ENCODE peak calls at places on chromosomes 12 and 14, in five cellular contexts. I is A549, E is body of pancreas, B is Peyer's patch, Y is H1. Q is an unnamed sample.

GRCh38 chr12:52126605-52127578 is 47.4 kb downstream of the SMIM41 start:
- DNase-seq in I (peak; percentile 1), E (no peak), B (no peak), Y (no peak), Q (no peak)

GRCh38 chr12:92331383-92331782 is 185.7 kb upstream of the BTG1 start:
- DNase-seq in I (no peak), E (no peak), B (no peak), Y (no peak), Q (no peak)

GRCh38 chr12:4487024-4487423 is 41.4 kb upstream of the FGF6 start:
- DNase-seq in I (no peak), E (no peak), B (no peak), Y (no peak), Q (no peak)

GRCh38 chr12:93537769-93538168 is 34.7 kb upstream of the SOCS2 start:
- DNase-seq in I (no peak), E (no peak), B (no peak), Y (no peak), Q (no peak)

GRCh38 chr14:37048666-37049071 is 123.7 kb downstream of the SLC25A21 start:
- DNase-seq in I (no peak), E (no peak), B (no peak), Y (no peak), Q (no peak)

GRCh38 chr14:54440037-54440436 is 1.1 kb downstream of the CNIH1 start:
- DNase-seq in I (no peak), E (no peak), B (no peak), Y (no peak), Q (no peak)

GRCh38 chr14:49692191-49692757 is 646 bp upstream of the KLHDC1 start:
- DNase-seq in I (no peak), E (no peak), B (no peak), Y (no peak), Q (no peak)

GRCh38 chr12:9725471-9725870 is 7.4 kb downstream of the CLECL1 start:
- DNase-seq in I (no peak), E (no peak), B (no peak), Y (no peak), Q (no peak)

GRCh38 chr14:74577948-74578275 is 34.1 kb downstream of the LTBP2 start:
- DNase-seq in I (no peak), E (no peak), B (no peak), Y (no peak), Q (no peak)

GRCh38 chr12:60194682-60195081 is 598.9 kb downstream of the SLC16A7 start:
- DNase-seq in I (no peak), E (no peak), B (no peak), Y (no peak), Q (no peak)

GRCh38 chr12:31412292-31412801 is 86.4 kb upstream of the SINHCAF start:
- DNase-seq in I (no peak), E (no peak), B (no peak), Y (no peak), Q (no peak)

GRCh38 chr14:59484611-59485174 is 376 bp downstream of the JKAMP start:
- DNase-seq in I (no peak), E (no peak), B (no peak), Y (no peak), Q (no peak)

GRCh38 chr14:34078117-34078743 is 127.4 kb upstream of the EGLN3 start:
- DNase-seq in I (peak; percentile 53), E (no peak), B (no peak), Y (no peak), Q (no peak)

GRCh38 chr12:130506844-130507243 is 169.2 kb downstream of the PIWIL1 start:
- DNase-seq in I (peak; percentile 19), E (no peak), B (no peak), Y (no peak), Q (no peak)

GRCh38 chr12:54047160-54047963 is 6.3 kb upstream of the HOXC4 start:
- DNase-seq in I (no peak), E (no peak), B (no peak), Y (no peak), Q (no peak)

GRCh38 chr12:6613776-6614512 is 6.8 kb upstream of the CHD4 start:
- DNase-seq in I (peak; percentile 68), E (peak; percentile 95), B (peak; percentile 80), Y (peak; percentile 86), Q (peak; percentile 89)

GRCh38 chr12:81209001-81209400 is 131.1 kb downstream of the ACSS3 start:
- DNase-seq in I (no peak), E (no peak), B (no peak), Y (no peak), Q (no peak)

GRCh38 chr12:117377758-117378157 is 16.3 kb upstream of the NOS1 start:
- DNase-seq in I (no peak), E (no peak), B (no peak), Y (no peak), Q (no peak)

GRCh38 chr14:105473033-105473676 is 1.5 kb upstream of the CRIP2 start:
- DNase-seq in I (no peak), E (peak; percentile 54), B (no peak), Y (no peak), Q (no peak)

GRCh38 chr14:69993326-69993725 is 114.1 kb downstream of the SMOC1 start:
- DNase-seq in I (no peak), E (no peak), B (no peak), Y (no peak), Q (no peak)

GRCh38 chr14:103611215-103611614 is 17.8 kb upstream of the KLC1 start:
- DNase-seq in I (no peak), E (no peak), B (no peak), Y (no peak), Q (no peak)

GRCh38 chr14:84750763-84751554 is 779.0 kb upstream of the FLRT2 start:
- DNase-seq in I (no peak), E (no peak), B (no peak), Y (no peak), Q (no peak)

GRCh38 chr12:124039276-124039675 is 66.3 kb downstream of the ZNF664 start:
- DNase-seq in I (no peak), E (peak; percentile 71), B (no peak), Y (no peak), Q (no peak)

GRCh38 chr12:100229036-100229635 is 28.5 kb downstream of the ACTR6 start:
- DNase-seq in I (no peak), E (no peak), B (no peak), Y (no peak), Q (no peak)

GRCh38 chr14:103561381-103562134 is 899 bp downstream of the BAG5 start:
- DNase-seq in I (no peak), E (peak; percentile 25), B (peak; percentile 23), Y (no peak), Q (no peak)

GRCh38 chr12:8559676-8560075 is 19.0 kb upstream of the CLEC4E start:
- DNase-seq in I (no peak), E (no peak), B (no peak), Y (no peak), Q (no peak)

GRCh38 chr14:106875503-106875902 is 1349.1 kb downstream of the TMEM121 start:
- DNase-seq in I (no peak), E (no peak), B (peak; percentile 59), Y (no peak), Q (no peak)

GRCh38 chr14:37711499-37712475 is 116.4 kb downstream of the TTC6 start:
- DNase-seq in I (no peak), E (no peak), B (no peak), Y (no peak), Q (no peak)

GRCh38 chr12:3622732-3623690 is 129.9 kb downstream of the CRACR2A start:
- DNase-seq in I (no peak), E (no peak), B (no peak), Y (no peak), Q (no peak)

GRCh38 chr12:67651380-67651695 is 2.8 kb downstream of the DYRK2 start:
- DNase-seq in I (peak; percentile 18), E (no peak), B (no peak), Y (no peak), Q (no peak)

GRCh38 chr12:56637621-56638020 is 7.5 kb upstream of the BAZ2A start:
- DNase-seq in I (no peak), E (no peak), B (no peak), Y (no peak), Q (no peak)

GRCh38 chr12:56635539-56636117 is 5.5 kb upstream of the BAZ2A start:
- DNase-seq in I (no peak), E (no peak), B (peak; percentile 53), Y (peak; percentile 76), Q (no peak)

GRCh38 chr12:56634837-56635538 is 4.9 kb upstream of the BAZ2A start:
- DNase-seq in I (peak; percentile 98), E (peak; percentile 80), B (peak; percentile 77), Y (peak; percentile 85), Q (peak; percentile 84)

GRCh38 chr12:56636118-56636674 is 6.1 kb upstream of the BAZ2A start:
- DNase-seq in I (peak; percentile 96), E (peak; percentile 90), B (peak; percentile 96), Y (peak; percentile 73), Q (peak; percentile 94)

GRCh38 chr12:56636675-56637540 is 6.8 kb upstream of the BAZ2A start:
- DNase-seq in I (peak; percentile 99), E (peak; percentile 99), B (peak; percentile 96), Y (peak; percentile 92), Q (peak; percentile 99)
- H3K4me1 ChIP-seq in I (peaks cover 35% of the 10 kb centered on the region), E (peaks cover 56% of the 10 kb centered on the region), B (peaks cover 23% of the 10 kb centered on the region), Y (peaks cover 22% of the 10 kb centered on the region), Q (peaks cover 29% of the 10 kb centered on the region)

GRCh38 chr12:47216150-47216677 is 136.5 kb upstream of the AMIGO2 start:
- DNase-seq in I (no peak), E (no peak), B (peak; percentile 80), Y (no peak), Q (no peak)
- TF ChIP-seq POLR2A in I (no peak), E (no peak), B (no peak), Y (no peak), Q (no peak)

GRCh38 chr14:72986214-72986613 is 40.7 kb downstream of the ZFYVE1 start:
- DNase-seq in I (no peak), E (no peak), B (no peak), Y (no peak), Q (no peak)

GRCh38 chr14:72990171-72990570 is 36.7 kb downstream of the ZFYVE1 start:
- DNase-seq in I (no peak), E (no peak), B (no peak), Y (no peak), Q (no peak)
- TF ChIP-seq CTCF in I (no peak), E (no peak), B (no peak), Y (no peak), Q (no peak)

DNA sequence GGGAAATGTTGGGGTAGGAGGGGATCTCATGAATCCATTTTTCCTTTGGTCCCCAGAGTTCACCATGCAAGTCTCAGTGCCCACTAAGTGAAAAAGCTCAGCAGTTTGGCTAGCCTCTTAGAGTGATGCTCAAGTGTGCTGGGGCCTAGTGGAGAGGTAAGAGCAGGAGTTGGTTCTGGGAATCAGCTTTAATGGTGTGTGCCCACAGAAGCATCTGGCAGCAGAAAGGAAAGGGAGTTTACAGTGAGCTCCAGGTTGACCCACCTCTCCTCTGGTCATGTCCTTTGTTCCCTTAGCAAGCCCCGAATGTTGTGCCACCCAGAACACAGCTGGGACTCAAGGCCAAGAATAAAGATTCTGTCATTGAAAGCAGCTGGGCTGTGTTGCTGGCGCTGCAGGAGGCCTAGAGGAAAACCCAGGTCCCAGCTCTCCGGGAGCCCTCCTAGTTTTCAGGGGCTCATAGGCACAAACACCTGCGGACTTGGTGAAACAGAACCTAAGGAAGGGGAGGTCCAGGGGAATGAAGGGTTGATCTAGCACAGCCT is 320.8 kb downstream of the ZFP36L1 start:
- DNase-seq in I (no peak), E (peak; percentile 51), B (no peak), Y (peak; percentile 49), Q (no peak)
- H3K4me1 ChIP-seq in I (peaks cover 68% of the 10 kb centered on the region), E (peaks cover 98% of the 10 kb centered on the region), B (no peaks in the 10 kb centered on the region), Y (peaks cover 23% of the 10 kb centered on the region), Q (peaks cover 52% of the 10 kb centered on the region)

Q was measured in right lobe of liver.